ENCODE peak calls at places on chromosomes 3 and 15, in ten cellular contexts. X is LoVo, Q is GM12864, D is NCI-H2081 treated with DMSO at 0.1 percent for 48 hours, H is T-helper 1 cell, G is brain microvascular endothelial cell, E is ovary, L is MCF 10A, P is foreskin fibroblast, O is NCI-H82. W is an unnamed sample.

GRCh38 chr3:42698911-42699230 is 3.7 kb downstream of the HHATL start:
- DNase-seq in X (no peak), Q (no peak), D (no peak), H (peak), G (no peak), E (no peak), L (peak), P (no peak), O (no peak), W (no peak)

GRCh38 chr3:64554086-64554920 is 133.5 kb downstream of the ADAMTS9 start:
- DNase-seq in X (no peak), Q (no peak), D (no peak), H (no peak), G (no peak), E (no peak), L (no peak), P (no peak), O (peak), W (no peak)

GRCh38 chr3:42728056-42728455 is 25.5 kb upstream of the HHATL start:
- DNase-seq in X (no peak), Q (no peak), D (no peak), H (no peak), G (no peak), E (no peak), L (no peak), P (no peak), O (peak), W (no peak)

GRCh38 chr3:20480771-20481170 is 294.8 kb upstream of the SGO1 start:
- DNase-seq in X (no peak), Q (no peak), D (no peak), H (no peak), G (peak), E (no peak), L (no peak), P (peak), O (no peak), W (no peak)

GRCh38 chr3:73605388-73605787 is 19.4 kb downstream of the PDZRN3 start:
- DNase-seq in X (no peak), Q (no peak), D (no peak), H (no peak), G (peak), E (no peak), L (no peak), P (peak), O (no peak), W (no peak)

GRCh38 chr3:39810647-39811161 is 1.3 kb downstream of the MYRIP start:
- DNase-seq in X (no peak), Q (no peak), D (no peak), H (no peak), G (no peak), E (no peak), L (no peak), P (no peak), O (no peak), W (no peak)

GRCh38 chr15:79593119-79593869 is 161.2 kb downstream of the MINAR1 start:
- DNase-seq in X (no peak), Q (no peak), D (no peak), H (no peak), G (no peak), E (no peak), L (peak), P (peak), O (peak), W (no peak)

GRCh38 chr3:122932251-122932967 is 95.2 kb downstream of the SEMA5B start:
- DNase-seq in X (peak), Q (no peak), D (no peak), H (no peak), G (peak), E (no peak), L (peak), P (no peak), O (no peak), W (no peak)

GRCh38 chr3:189613122-189613521 is 18.1 kb upstream of the TP63 start:
- DNase-seq in X (no peak), Q (no peak), D (no peak), H (no peak), G (no peak), E (no peak), L (no peak), P (no peak), O (no peak), W (no peak)

GRCh38 chr15:44193651-44194396 is 1.2 kb downstream of the FRMD5 start:
- DNase-seq in X (peak), Q (no peak), D (no peak), H (no peak), G (peak), E (no peak), L (no peak), P (peak), O (peak), W (no peak)

GRCh38 chr3:161274691-161275298 is 53.7 kb downstream of the NMD3 start:
- DNase-seq in X (peak), Q (peak), D (peak), H (peak), G (peak), E (no peak), L (peak), P (peak), O (peak), W (no peak)

GRCh38 chr3:127454051-127454450 is 136.5 kb downstream of the TPRA1 start:
- DNase-seq in X (no peak), Q (no peak), D (no peak), H (no peak), G (no peak), E (peak), L (no peak), P (no peak), O (no peak), W (no peak)

GRCh38 chr3:88059380-88060160 is 515 bp downstream of the ZNF654 start:
- DNase-seq in X (peak), Q (no peak), D (no peak), H (no peak), G (no peak), E (peak), L (no peak), P (peak), O (peak), W (no peak)

GRCh38 chr3:76866729-76867461 is 173.0 kb upstream of the ROBO2 start:
- DNase-seq in X (no peak), Q (no peak), D (no peak), H (no peak), G (no peak), E (no peak), L (no peak), P (no peak), O (peak), W (no peak)

GRCh38 chr3:75650191-75650590 is 13.9 kb upstream of the FRG2C start:
- DNase-seq in X (no peak), Q (no peak), D (no peak), H (no peak), G (no peak), E (no peak), L (no peak), P (no peak), O (no peak), W (no peak)

GRCh38 chr3:66115858-66116654 is 77.3 kb upstream of the MAGI1 start:
- DNase-seq in X (peak), Q (no peak), D (no peak), H (no peak), G (peak), E (no peak), L (peak), P (peak), O (no peak), W (no peak)

GRCh38 chr3:115903843-115904242 is 280.5 kb downstream of the GAP43 start:
- DNase-seq in X (no peak), Q (no peak), D (no peak), H (no peak), G (no peak), E (no peak), L (no peak), P (no peak), O (no peak), W (no peak)

W was measured in SIG-M5.